ENCODE peak calls at places on chromosomes 6 and 20, in six cellular contexts. D, G, X, A, S and B are unnamed samples. For H3F3A, the result is how much of the 10 kb centered on the place peaks cover.

GRCh38 chr6:7157752-7158616 is 50.2 kb downstream of the RREB1 start:
- DNase-seq in D (no peak), G (peak), X (no peak), A (no peak), S (no peak), B (peak)

GRCh38 chr20:64121586-64121985 is 14.2 kb upstream of the NPBWR2 start:
- DNase-seq in D (no peak), G (no peak), X (no peak), A (no peak), S (no peak), B (no peak)

GRCh38 chr6:64084201-64084663 is 448.6 kb downstream of the PHF3 start:
- DNase-seq in D (peak), G (no peak), X (peak), A (no peak), S (no peak), B (no peak)

GRCh38 chr20:47191074-47191673 is 165.3 kb downstream of the ZMYND8 start:
- DNase-seq in D (no peak), G (peak), X (peak), A (no peak), S (no peak), B (no peak)

GRCh38 chr20:43015566-43015965 is 174.1 kb downstream of the PTPRT start:
- DNase-seq in D (no peak), G (no peak), X (no peak), A (no peak), S (no peak), B (no peak)

GRCh38 chr6:18567380-18567779 is 180.2 kb downstream of the RNF144B start:
- DNase-seq in D (no peak), G (no peak), X (no peak), A (no peak), S (no peak), B (no peak)

GRCh38 chr20:56187791-56188190 is 60.7 kb upstream of the MC3R start:
- DNase-seq in D (peak), G (peak), X (peak), A (peak), S (no peak), B (no peak)

GRCh38 chr20:61391812-61392520 is 139.9 kb downstream of the CDH4 start:
- DNase-seq in D (no peak), G (peak), X (no peak), A (no peak), S (no peak), B (peak)

GRCh38 chr20:44422083-44422482 is 53.6 kb upstream of the TTPAL start:
- DNase-seq in D (no peak), G (peak), X (peak), A (no peak), S (no peak), B (no peak)

GRCh38 chr6:106444777-106445507 is 84.4 kb downstream of the CRYBG1 start:
- DNase-seq in D (peak), G (peak), X (peak), A (peak), S (peak), B (peak)

GRCh38 chr6:41657131-41658094 is 19.1 kb downstream of the MDFI start:
- DNase-seq in D (no peak), G (no peak), X (no peak), A (no peak), S (no peak), B (no peak)

GRCh38 chr6:291148-291696 is 1.1 kb upstream of the DUSP22 start:
- DNase-seq in D (no peak), G (peak), X (peak), A (no peak), S (peak), B (no peak)

GRCh38 chr20:10524034-10524476 is 89.0 kb downstream of the SLX4IP start:
- DNase-seq in D (peak), G (no peak), X (no peak), A (no peak), S (no peak), B (peak)

GRCh38 chr6:111926731-111927302 is 53.6 kb upstream of the FYN start:
- DNase-seq in D (no peak), G (no peak), X (peak), A (no peak), S (no peak), B (peak)

GRCh38 chr6:99093781-99094180 is 146.0 kb upstream of the FBXL4 start:
- DNase-seq in D (no peak), G (no peak), X (no peak), A (no peak), S (peak), B (no peak)

GRCh38 chr6:46935687-46936086 is 13.9 kb upstream of the ADGRF5 start:
- DNase-seq in D (peak), G (no peak), X (no peak), A (no peak), S (no peak), B (peak)

GRCh38 chr6:2881358-2881885 is 21.7 kb downstream of the SERPINB9 start:
- DNase-seq in D (no peak), G (no peak), X (no peak), A (no peak), S (peak), B (no peak)

GRCh38 chr20:44714701-44715494 is at the start of gene CCN5:
- DNase-seq in D (no peak), G (peak), X (peak), A (peak), S (no peak), B (no peak)

GRCh38 chr6:156686429-156686939 is 90.7 kb upstream of the ARID1B start:
- DNase-seq in D (peak), G (peak), X (peak), A (peak), S (peak), B (peak)

GRCh38 chr20:57514273-57514751 is 10.6 kb downstream of the CTCFL start:
- DNase-seq in D (peak), G (peak), X (peak), A (peak), S (peak), B (peak)

GRCh38 chr20:38055294-38055693 is 21.7 kb downstream of the RPRD1B start:
- DNase-seq in D (no peak), G (peak), X (no peak), A (no peak), S (no peak), B (no peak)

GRCh38 chr20:2386516-2387179 is 5.9 kb downstream of the TGM6 start:
- DNase-seq in D (no peak), G (peak), X (no peak), A (no peak), S (no peak), B (no peak)

GRCh38 chr6:144286503-144287393 is 1.6 kb downstream of the UTRN start:
- DNase-seq in D (peak), G (peak), X (peak), A (peak), S (no peak), B (peak)

GRCh38 chr6:134240664-134241431 is 77.1 kb downstream of the SGK1 start:
- DNase-seq in D (no peak), G (no peak), X (no peak), A (no peak), S (no peak), B (no peak)

GRCh38 chr20:62739581-62740285 is 31.1 kb downstream of the NTSR1 start:
- DNase-seq in D (no peak), G (peak), X (peak), A (no peak), S (no peak), B (no peak)

GRCh38 chr6:75149253-75149652 is 56.6 kb downstream of the COL12A1 start:
- DNase-seq in D (no peak), G (peak), X (no peak), A (no peak), S (no peak), B (no peak)

GRCh38 chr6:112189494-112189893 is 64.9 kb downstream of the LAMA4 start:
- DNase-seq in D (no peak), G (peak), X (no peak), A (no peak), S (no peak), B (no peak)

GRCh38 chr20:61130156-61130555 is 121.9 kb upstream of the CDH4 start:
- DNase-seq in D (no peak), G (no peak), X (no peak), A (no peak), S (no peak), B (no peak)

GRCh38 chr20:32149566-32150170 is 40.2 kb downstream of the TM9SF4 start:
- DNase-seq in D (no peak), G (no peak), X (no peak), A (no peak), S (no peak), B (no peak)

GRCh38 chr6:16482702-16483314 is 244.4 kb downstream of the GMPR start:
- DNase-seq in D (no peak), G (no peak), X (no peak), A (no peak), S (no peak), B (no peak)

GRCh38 chr6:71412559-71412958 is 123.9 kb downstream of the OGFRL1 start:
- DNase-seq in D (peak), G (no peak), X (peak), A (no peak), S (no peak), B (no peak)

GRCh38 chr20:6053776-6054688 is at the start of gene LRRN4:
- DNase-seq in D (peak), G (peak), X (peak), A (no peak), S (no peak), B (peak)

GRCh38 chr6:7991992-7992815 is 72.0 kb downstream of the BLOC1S5 start:
- DNase-seq in D (peak), G (peak), X (peak), A (peak), S (peak), B (peak)

GRCh38 chr6:4723383-4723782 is 52.8 kb upstream of the CDYL start:
- DNase-seq in D (no peak), G (no peak), X (no peak), A (no peak), S (no peak), B (peak)
- H3K27ac ChIP-seq in D (no peak), G (no peak), X (no peak), A (no peak), S (no peak), B (no peak)

GRCh38 chr6:30510419-30510818 is 21.1 kb downstream of the HLA-E start:
- DNase-seq in D (no peak), G (no peak), X (no peak), A (no peak), S (no peak), B (no peak)
- H3F3A ChIP-seq in D (under half), G (under half), X (under half), A (under half), S (under half), B (under half)

GRCh38 chr6:165726915-165727314 is 63.9 kb upstream of the PDE10A start:
- DNase-seq in D (peak), G (no peak), X (no peak), A (no peak), S (no peak), B (peak)

GRCh38 chr6:165729307-165729936 is 66.4 kb upstream of the PDE10A start:
- DNase-seq in D (peak), G (peak), X (peak), A (peak), S (peak), B (peak)

GRCh38 chr6:165725201-165725600 is 62.2 kb upstream of the PDE10A start:
- DNase-seq in D (no peak), G (no peak), X (no peak), A (no peak), S (no peak), B (peak)

GRCh38 chr6:165726290-165726875 is 63.3 kb upstream of the PDE10A start:
- DNase-seq in D (no peak), G (no peak), X (no peak), A (no peak), S (no peak), B (no peak)

GRCh38 chr6:165728196-165728595 is 65.2 kb upstream of the PDE10A start:
- DNase-seq in D (no peak), G (no peak), X (no peak), A (no peak), S (no peak), B (no peak)
- TF ChIP-seq EZH2phosphoT487 in D (no peak), G (no peak), X (no peak), A (no peak), S (no peak), B (no peak)

GRCh38 chr20:49505518-49505917 is 23.1 kb upstream of the KCNB1 start:
- DNase-seq in D (peak), G (peak), X (no peak), A (peak), S (no peak), B (peak)

GRCh38 chr20:49511788-49512525 is 29.5 kb upstream of the KCNB1 start:
- DNase-seq in D (no peak), G (no peak), X (no peak), A (no peak), S (no peak), B (no peak)

GRCh38 chr20:49508435-49509199 is 26.1 kb upstream of the KCNB1 start:
- DNase-seq in D (peak), G (peak), X (peak), A (peak), S (peak), B (peak)

GRCh38 chr20:49510562-49511117 is 28.2 kb upstream of the KCNB1 start:
- DNase-seq in D (no peak), G (peak), X (peak), A (no peak), S (no peak), B (no peak)

DNA sequence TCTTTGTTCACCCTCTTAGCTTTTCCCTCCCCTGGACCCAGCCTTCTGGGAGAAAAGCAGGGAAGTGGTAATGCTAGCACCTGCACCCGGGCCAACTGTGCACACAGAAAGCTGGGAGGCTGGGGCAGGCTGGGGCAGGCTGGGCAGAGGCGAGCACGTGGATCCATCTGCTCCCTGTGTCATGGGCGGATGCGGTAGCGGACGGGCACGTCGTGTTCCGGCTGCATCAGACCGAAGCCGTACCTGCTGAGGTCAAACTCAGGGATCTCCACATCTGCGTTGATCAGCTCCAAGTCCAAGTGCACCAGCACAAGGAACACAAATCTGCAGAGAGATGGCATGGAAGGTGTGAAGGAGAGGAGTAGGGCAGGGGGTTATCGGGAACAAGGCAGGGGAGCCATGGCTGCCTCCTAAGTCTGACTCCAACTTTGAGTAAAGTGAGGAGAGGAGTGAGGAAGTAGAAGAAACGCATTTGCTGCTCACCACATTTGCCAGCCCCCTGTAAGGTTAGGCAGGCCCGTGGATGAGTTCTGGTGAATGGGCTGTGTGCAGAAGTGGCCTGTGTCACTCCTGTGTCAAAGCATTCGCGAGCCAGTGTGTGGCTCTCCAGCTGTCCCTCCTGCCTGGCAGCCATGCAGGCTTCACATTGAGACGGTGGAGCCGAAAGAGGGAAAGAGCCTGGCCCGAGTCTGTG is 25.4 kb upstream of the KCNB1 start:
- DNase-seq in D (peak), G (no peak), X (no peak), A (no peak), S (no peak), B (no peak)
- H3K27ac ChIP-seq in D (no peak), G (no peak), X (no peak), A (no peak), S (no peak), B (no peak)

DNA sequence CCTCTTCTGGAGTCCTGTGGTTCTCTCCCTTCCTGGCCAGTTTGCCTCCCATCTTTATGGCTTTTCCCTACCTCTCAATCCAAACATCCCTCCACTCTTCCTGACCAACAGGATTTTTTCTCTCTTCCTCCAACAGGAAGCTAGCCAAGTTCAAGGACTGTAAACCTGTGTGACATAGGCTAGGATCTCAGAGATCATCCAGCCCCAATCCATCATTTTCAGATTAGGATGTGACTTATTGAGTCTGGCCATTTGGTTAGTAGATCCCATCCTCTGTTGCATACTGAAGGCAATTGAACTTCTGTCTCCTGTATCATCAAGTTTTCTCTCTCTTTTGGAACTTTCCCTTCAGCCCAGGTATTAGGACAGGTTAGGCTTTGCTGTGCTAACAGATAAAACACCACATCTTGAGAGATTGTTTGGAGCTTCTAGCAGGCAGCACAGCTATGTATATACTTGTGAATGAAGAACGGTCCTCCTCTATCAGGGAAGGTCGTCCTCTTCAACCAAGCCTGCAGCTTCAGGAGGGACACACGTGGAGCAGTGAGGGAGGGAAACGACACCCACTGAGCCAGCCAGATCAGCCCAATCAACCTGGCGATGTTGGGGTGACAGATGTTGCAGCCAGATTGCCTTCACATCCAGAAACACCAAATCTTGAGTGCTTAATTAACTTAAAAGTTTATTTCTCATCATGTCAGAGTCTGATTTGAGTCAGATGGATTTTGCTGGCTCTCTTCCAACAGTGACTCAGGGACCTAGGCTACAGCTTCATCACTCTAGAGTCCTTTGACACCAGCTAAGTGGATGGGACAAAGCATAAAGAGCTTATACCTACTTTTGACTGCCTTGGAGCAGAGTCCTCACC is 106.8 kb downstream of the GJA10 start:
- DNase-seq in D (no peak), G (peak), X (peak), A (no peak), S (no peak), B (no peak)
- H3F3A ChIP-seq in D (under half), G (under half), X (under half), A (under half), S (under half), B (under half)

GRCh38 chr6:1872649-1873131 is 263.0 kb downstream of the FOXC1 start:
- DNase-seq in D (peak), G (peak), X (no peak), A (peak), S (no peak), B (peak)

GRCh38 chr6:1870267-1870666 is 260.6 kb downstream of the FOXC1 start:
- DNase-seq in D (no peak), G (no peak), X (no peak), A (no peak), S (no peak), B (no peak)

GRCh38 chr6:1873781-1874180 is 264.1 kb downstream of the FOXC1 start:
- DNase-seq in D (peak), G (no peak), X (no peak), A (no peak), S (no peak), B (no peak)

GRCh38 chr6:1870902-1871301 is 261.2 kb downstream of the FOXC1 start:
- DNase-seq in D (peak), G (no peak), X (no peak), A (no peak), S (no peak), B (peak)

GRCh38 chr6:1871936-1872335 is 262.2 kb downstream of the FOXC1 start:
- DNase-seq in D (peak), G (peak), X (no peak), A (peak), S (no peak), B (peak)
- TF ChIP-seq EZH2phosphoT487 in D (no peak), G (no peak), X (no peak), A (no peak), S (no peak), B (no peak)

DNA sequence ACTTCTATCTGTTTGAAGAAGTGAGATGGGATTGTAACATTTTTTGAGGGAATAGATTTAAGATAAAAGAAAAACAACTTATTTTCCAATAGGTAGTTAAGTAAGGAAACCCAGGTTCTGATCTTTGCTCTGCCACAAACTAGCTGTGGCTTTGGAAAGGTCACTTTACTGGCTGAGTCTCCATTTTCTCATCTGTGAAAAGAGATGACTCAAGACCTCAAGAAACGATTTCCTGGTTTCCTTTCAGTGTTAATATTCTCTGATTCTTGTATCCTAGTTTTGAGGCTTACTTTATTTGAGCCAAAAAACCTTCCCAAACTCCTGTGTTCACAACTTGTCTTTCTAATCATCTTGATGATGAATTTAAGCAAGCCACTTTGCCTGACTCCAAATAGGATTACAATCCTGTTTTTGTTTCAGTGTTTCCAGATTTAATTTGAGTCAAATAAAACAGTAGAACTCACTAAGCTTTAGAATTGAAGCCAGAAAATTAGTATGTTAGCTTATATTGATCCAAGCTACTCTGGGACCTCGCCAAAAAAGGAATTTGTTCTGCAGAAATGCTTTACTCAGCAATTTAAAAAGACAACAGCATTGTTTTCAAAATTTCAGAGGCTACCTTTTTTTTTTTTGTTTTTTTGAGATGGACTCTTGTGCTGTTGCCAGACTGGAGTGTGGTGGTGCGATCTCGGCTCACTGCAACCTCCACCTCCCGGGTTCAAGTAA is 51.1 kb downstream of the ENPP1 start:
- DNase-seq in D (no peak), G (peak), X (peak), A (no peak), S (no peak), B (no peak)
- H3K27ac ChIP-seq in D (no peak), G (peak), X (peak), A (no peak), S (no peak), B (peak)

GRCh38 chr6:43776799-43777776 is 7.1 kb downstream of the VEGFA start:
- DNase-seq in D (no peak), G (no peak), X (no peak), A (no peak), S (no peak), B (no peak)
- H3F3A ChIP-seq in D (under half), G (half or more), X (under half), A (under half), S (under half), B (under half)